ENCODE peak calls at places on chromosomes 11 and 22, in nine cellular contexts. M, B, I, D, O, L, C, R and Y are unnamed samples.

GRCh38 chr11:75920886-75921285 is 105.9 kb downstream of the UVRAG start:
- DNase-seq in M (no peak), B (no peak), I (no peak), D (no peak), O (no peak), L (no peak), C (no peak), R (no peak), Y (no peak)

GRCh38 chr11:26741036-26741435 is 19.2 kb upstream of the SLC5A12 start:
- DNase-seq in M (peak), B (no peak), I (no peak), D (peak), O (no peak), L (no peak), C (no peak), R (peak), Y (no peak)

GRCh38 chr11:81394324-81394723 is 1339.3 kb downstream of the FAM181B start:
- DNase-seq in M (no peak), B (no peak), I (no peak), D (no peak), O (no peak), L (no peak), C (no peak), R (no peak), Y (no peak)

GRCh38 chr11:109320595-109320994 is 101.4 kb upstream of the C11orf87 start:
- DNase-seq in M (peak), B (no peak), I (no peak), D (no peak), O (no peak), L (no peak), C (no peak), R (peak), Y (peak)

GRCh38 chr11:74397531-74398243 is 546 bp downstream of the PGM2L1 start:
- DNase-seq in M (no peak), B (no peak), I (no peak), D (peak), O (peak), L (peak), C (no peak), R (peak), Y (no peak)

GRCh38 chr11:60761436-60762190 is 4.9 kb downstream of the MS4A15 start:
- DNase-seq in M (no peak), B (no peak), I (peak), D (no peak), O (no peak), L (no peak), C (no peak), R (no peak), Y (no peak)

GRCh38 chr11:326842-327580 is 6.4 kb upstream of the IFITM3 start:
- DNase-seq in M (peak), B (peak), I (peak), D (no peak), O (peak), L (peak), C (no peak), R (peak), Y (no peak)

GRCh38 chr11:40241524-40242037 is 1217.9 kb downstream of the LRRC4C start:
- DNase-seq in M (peak), B (no peak), I (peak), D (no peak), O (no peak), L (peak), C (no peak), R (peak), Y (no peak)

GRCh38 chr11:94586978-94587377 is 19.8 kb downstream of the PIWIL4 start:
- DNase-seq in M (no peak), B (no peak), I (no peak), D (no peak), O (no peak), L (no peak), C (no peak), R (no peak), Y (peak)

GRCh38 chr11:1779806-1780699 is 16.3 kb upstream of the CTSD start:
- DNase-seq in M (no peak), B (no peak), I (no peak), D (no peak), O (no peak), L (no peak), C (no peak), R (no peak), Y (no peak)

GRCh38 chr11:37449146-37449545 is 851.1 kb upstream of the RAG2 start:
- DNase-seq in M (peak), B (no peak), I (no peak), D (peak), O (no peak), L (no peak), C (peak), R (peak), Y (peak)

GRCh38 chr11:3199537-3200295 is 18.9 kb downstream of the MRGPRG start:
- DNase-seq in M (no peak), B (no peak), I (no peak), D (no peak), O (no peak), L (no peak), C (no peak), R (no peak), Y (peak)

GRCh38 chr22:44201556-44202129 is 20.9 kb downstream of the PARVG start:
- DNase-seq in M (no peak), B (no peak), I (no peak), D (no peak), O (no peak), L (no peak), C (no peak), R (no peak), Y (no peak)

GRCh38 chr11:66979336-66979980 is 4.4 kb downstream of the C11orf86 start:
- DNase-seq in M (no peak), B (no peak), I (no peak), D (no peak), O (no peak), L (no peak), C (no peak), R (no peak), Y (no peak)

GRCh38 chr11:1884123-1884415 is 7.6 kb downstream of the PRR33 start:
- DNase-seq in M (no peak), B (no peak), I (no peak), D (no peak), O (no peak), L (no peak), C (no peak), R (no peak), Y (no peak)

GRCh38 chr11:108435066-108435465 is 32.3 kb downstream of the C11orf65 start:
- DNase-seq in M (no peak), B (no peak), I (no peak), D (no peak), O (no peak), L (no peak), C (no peak), R (no peak), Y (no peak)

GRCh38 chr11:71370020-71370747 is 78.0 kb downstream of the DHCR7 start:
- DNase-seq in M (no peak), B (no peak), I (no peak), D (no peak), O (no peak), L (no peak), C (no peak), R (no peak), Y (no peak)

GRCh38 chr11:71372693-71373657 is 75.2 kb downstream of the DHCR7 start:
- DNase-seq in M (peak), B (no peak), I (peak), D (peak), O (no peak), L (no peak), C (peak), R (peak), Y (no peak)

GRCh38 chr11:71371674-71372069 is 76.5 kb downstream of the DHCR7 start:
- DNase-seq in M (no peak), B (no peak), I (no peak), D (no peak), O (no peak), L (no peak), C (no peak), R (no peak), Y (no peak)

GRCh38 chr11:71369411-71369810 is 78.8 kb downstream of the DHCR7 start:
- DNase-seq in M (no peak), B (no peak), I (no peak), D (no peak), O (no peak), L (no peak), C (no peak), R (no peak), Y (no peak)

GRCh38 chr11:71370895-71371673 is 77.1 kb downstream of the DHCR7 start:
- DNase-seq in M (no peak), B (no peak), I (no peak), D (peak), O (no peak), L (no peak), C (no peak), R (no peak), Y (no peak)
- TF ChIP-seq CTCF in M (no peak), B (no peak), I (peak), D (peak), O (no peak), L (no peak), C (no peak), R (no peak), Y (no peak)

GRCh38 chr11:15988693-15989231 is 367.6 kb downstream of the SOX6 start:
- DNase-seq in M (no peak), B (no peak), I (no peak), D (peak), O (no peak), L (no peak), C (no peak), R (peak), Y (no peak)
- TF ChIP-seq CTCF in M (peak), B (peak), I (no peak), D (peak), O (no peak), L (peak), C (no peak), R (peak), Y (no peak)

DNA sequence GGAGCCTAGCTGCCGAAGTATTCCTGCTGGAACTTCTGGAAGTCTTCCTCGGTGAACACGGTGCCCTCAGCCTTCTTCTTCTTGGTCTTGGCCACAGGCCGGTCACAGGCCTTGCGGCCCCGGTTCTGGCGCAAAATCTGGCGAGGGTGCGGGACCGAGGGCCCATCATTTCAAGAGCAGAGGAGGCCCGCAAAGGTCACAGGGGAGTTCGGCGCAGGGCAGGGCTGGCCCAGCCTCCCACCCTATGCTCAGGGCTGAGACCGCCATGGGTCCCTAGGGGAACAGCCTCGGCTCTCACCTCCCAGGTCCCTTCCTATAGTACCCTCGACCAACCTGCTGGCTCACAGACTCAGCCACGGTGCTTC is 3.1 kb downstream of the RPS19BP1 start:
- DNase-seq in M (no peak), B (no peak), I (no peak), D (no peak), O (no peak), L (no peak), C (no peak), R (no peak), Y (no peak)
- TF ChIP-seq CTCF in M (no peak), B (no peak), I (no peak), D (no peak), O (peak), L (peak), C (no peak), R (no peak), Y (no peak)

GRCh38 chr11:125431009-125431408 is 65.1 kb downstream of the FEZ1 start:
- DNase-seq in M (no peak), B (no peak), I (no peak), D (no peak), O (no peak), L (no peak), C (no peak), R (no peak), Y (no peak)

GRCh38 chr11:125435461-125436238 is 60.4 kb downstream of the FEZ1 start:
- DNase-seq in M (no peak), B (no peak), I (no peak), D (no peak), O (no peak), L (no peak), C (no peak), R (peak), Y (no peak)

GRCh38 chr11:125431481-125431880 is 64.6 kb downstream of the FEZ1 start:
- DNase-seq in M (no peak), B (no peak), I (no peak), D (no peak), O (no peak), L (no peak), C (no peak), R (no peak), Y (no peak)

GRCh38 chr11:125429807-125430678 is 66.0 kb downstream of the FEZ1 start:
- DNase-seq in M (no peak), B (no peak), I (no peak), D (no peak), O (no peak), L (no peak), C (no peak), R (no peak), Y (no peak)

GRCh38 chr11:125433454-125434121 is 62.5 kb downstream of the FEZ1 start:
- DNase-seq in M (peak), B (no peak), I (no peak), D (peak), O (no peak), L (peak), C (no peak), R (peak), Y (peak)
- TF ChIP-seq CTCF in M (peak), B (no peak), I (peak), D (peak), O (no peak), L (peak), C (peak), R (peak), Y (peak)

GRCh38 chr11:73219396-73220285 is 1.6 kb downstream of the P2RY2 start:
- DNase-seq in M (no peak), B (peak), I (no peak), D (peak), O (no peak), L (no peak), C (no peak), R (no peak), Y (no peak)

GRCh38 chr11:73223998-73224730 is 6.1 kb downstream of the P2RY2 start:
- DNase-seq in M (no peak), B (peak), I (no peak), D (no peak), O (no peak), L (no peak), C (no peak), R (no peak), Y (no peak)

GRCh38 chr11:73225001-73225686 is 7.1 kb downstream of the P2RY2 start:
- DNase-seq in M (no peak), B (no peak), I (no peak), D (peak), O (no peak), L (no peak), C (no peak), R (no peak), Y (peak)

GRCh38 chr11:73221451-73221850 is 3.4 kb downstream of the P2RY2 start:
- DNase-seq in M (no peak), B (peak), I (no peak), D (peak), O (no peak), L (no peak), C (no peak), R (no peak), Y (peak)

DNA sequence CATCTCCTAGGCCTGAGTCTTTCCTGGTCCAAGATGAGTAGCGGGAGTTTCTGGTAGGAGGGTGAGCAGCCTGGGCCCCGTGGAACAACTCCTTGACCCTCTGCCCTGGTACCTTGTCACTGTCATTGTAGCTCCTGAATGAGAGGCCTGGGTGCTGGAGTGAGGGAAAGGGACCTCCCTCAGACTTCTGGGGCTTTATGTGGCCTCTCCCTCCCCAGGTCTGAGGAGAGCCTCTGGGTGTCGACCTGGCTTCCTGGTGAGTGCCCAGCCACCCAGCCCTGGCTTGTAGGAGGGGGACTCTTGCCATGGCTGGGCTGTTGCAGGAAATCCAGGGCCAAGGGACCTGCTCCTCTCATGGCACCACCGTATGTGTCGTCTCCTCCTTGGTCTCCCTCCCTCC is 3.9 kb downstream of the P2RY2 start:
- DNase-seq in M (no peak), B (no peak), I (no peak), D (no peak), O (no peak), L (no peak), C (no peak), R (no peak), Y (no peak)
- TF ChIP-seq CTCF in M (no peak), B (no peak), I (no peak), D (no peak), O (no peak), L (no peak), C (no peak), R (no peak), Y (no peak)

GRCh38 chr11:20397281-20397680 is 9.8 kb downstream of the PRMT3 start:
- DNase-seq in M (peak), B (no peak), I (no peak), D (peak), O (no peak), L (no peak), C (peak), R (peak), Y (no peak)
- TF ChIP-seq CTCF in M (peak), B (no peak), I (peak), D (peak), O (peak), L (peak), C (peak), R (peak), Y (peak)

DNA sequence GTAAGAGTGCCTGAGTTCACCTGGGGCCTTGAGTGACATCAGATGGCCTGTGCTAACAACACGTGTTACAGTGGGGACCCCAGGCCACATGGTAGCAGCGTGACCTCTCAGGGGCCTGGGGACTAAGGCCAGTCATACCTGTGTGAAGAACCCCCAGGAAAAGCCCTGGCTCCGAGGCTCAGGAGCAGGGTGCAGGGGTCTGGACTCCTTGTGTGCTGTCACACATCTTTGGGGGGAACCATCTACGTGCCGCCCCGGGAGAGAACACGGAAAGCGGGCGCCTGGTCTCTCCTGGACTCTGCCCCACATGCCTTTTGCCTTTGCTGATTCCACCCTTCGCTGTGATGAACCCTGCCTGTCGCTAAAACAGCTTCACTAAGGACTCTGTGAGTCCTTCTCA is 48.7 kb downstream of the SHANK2 start:
- DNase-seq in M (no peak), B (no peak), I (no peak), D (no peak), O (no peak), L (no peak), C (no peak), R (no peak), Y (no peak)
- TF ChIP-seq CTCF in M (no peak), B (no peak), I (no peak), D (no peak), O (no peak), L (no peak), C (no peak), R (no peak), Y (no peak)

GRCh38 chr11:44110231-44110679 is 14.8 kb downstream of the EXT2 start:
- DNase-seq in M (peak), B (no peak), I (no peak), D (peak), O (peak), L (peak), C (no peak), R (peak), Y (peak)
- TF ChIP-seq CTCF in M (peak), B (peak), I (peak), D (peak), O (peak), L (peak), C (peak), R (peak), Y (peak)